ENCODE peak calls at places on chromosome 1, in six cellular contexts. N, O, D, V, C and Q are unnamed samples.

GRCh38 chr1:235919797-235920475 is 53.2 kb upstream of the LYST start:
- DNase-seq in N (no peak), O (peak), D (no peak), V (peak), C (no peak), Q (peak)

GRCh38 chr1:213987422-213987875 is 324 bp upstream of the PROX1 start:
- DNase-seq in N (no peak), O (no peak), D (no peak), V (no peak), C (no peak), Q (peak)

GRCh38 chr1:209808059-209808494 is 2.1 kb upstream of the IRF6 start:
- DNase-seq in N (no peak), O (peak), D (peak), V (peak), C (peak), Q (peak)

GRCh38 chr1:58732087-58732486 is 32.2 kb upstream of the MYSM1 start:
- DNase-seq in N (no peak), O (peak), D (no peak), V (no peak), C (no peak), Q (peak)

GRCh38 chr1:18734001-18734400 is 103.4 kb downstream of the PAX7 start:
- DNase-seq in N (no peak), O (no peak), D (no peak), V (no peak), C (no peak), Q (no peak)

GRCh38 chr1:203650012-203650836 is 23.6 kb downstream of the ATP2B4 start:
- DNase-seq in N (no peak), O (peak), D (peak), V (peak), C (peak), Q (peak)

GRCh38 chr1:7401814-7402547 is 369.1 kb upstream of the VAMP3 start:
- DNase-seq in N (no peak), O (peak), D (no peak), V (peak), C (peak), Q (peak)

GRCh38 chr1:100530901-100531487 is 6.9 kb upstream of the GPR88 start:
- DNase-seq in N (peak), O (peak), D (no peak), V (peak), C (no peak), Q (no peak)

GRCh38 chr1:15683411-15684039 is 595 bp upstream of the PLEKHM2 start:
- DNase-seq in N (no peak), O (no peak), D (no peak), V (no peak), C (no peak), Q (no peak)

GRCh38 chr1:3352952-3353331 is 101.5 kb upstream of the ARHGEF16 start:
- DNase-seq in N (no peak), O (no peak), D (no peak), V (no peak), C (no peak), Q (peak)

GRCh38 chr1:208253177-208253576 is 9.0 kb upstream of the PLXNA2 start:
- DNase-seq in N (no peak), O (no peak), D (no peak), V (no peak), C (no peak), Q (no peak)

GRCh38 chr1:95126846-95127245 is 9.7 kb downstream of the TLCD4 start:
- DNase-seq in N (no peak), O (no peak), D (no peak), V (no peak), C (no peak), Q (no peak)

GRCh38 chr1:95126366-95126765 is 9.2 kb downstream of the TLCD4 start:
- DNase-seq in N (no peak), O (no peak), D (no peak), V (no peak), C (no peak), Q (no peak)

GRCh38 chr1:95118019-95118499 is 904 bp downstream of the TLCD4 start:
- DNase-seq in N (no peak), O (no peak), D (peak), V (peak), C (no peak), Q (no peak)

GRCh38 chr1:95124342-95124741 is 7.2 kb downstream of the TLCD4 start:
- DNase-seq in N (no peak), O (no peak), D (no peak), V (no peak), C (no peak), Q (no peak)

DNA sequence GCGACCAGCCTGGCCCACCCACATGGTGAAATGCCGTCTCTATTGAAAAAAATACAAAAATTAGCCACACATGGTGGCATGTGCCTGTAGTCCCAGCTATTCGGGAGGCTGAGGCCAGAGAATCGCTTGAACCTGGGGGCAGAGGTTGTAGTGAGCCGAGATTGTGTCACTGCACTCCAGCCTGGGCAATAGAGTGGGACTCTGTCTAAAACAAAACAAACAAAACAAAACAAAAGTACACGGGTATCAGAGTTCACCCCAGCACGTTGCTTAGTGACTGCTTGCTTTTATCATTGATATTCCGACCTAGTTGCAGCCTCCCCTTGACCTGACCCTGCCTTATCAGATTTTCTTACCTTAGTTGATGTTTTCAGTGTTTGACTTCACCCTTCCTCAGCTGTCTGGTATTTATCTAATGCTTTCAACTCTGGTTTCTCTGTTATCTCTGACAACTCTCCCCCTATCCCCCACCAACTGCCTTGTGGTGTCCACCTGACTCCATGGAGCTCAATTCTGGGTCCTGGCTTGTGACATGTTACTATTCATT is 5.1 kb downstream of the TLCD4 start:
- DNase-seq in N (no peak), O (no peak), D (no peak), V (no peak), C (no peak), Q (no peak)
- TF ChIP-seq CTCF in N (no peak), O (no peak), D (no peak), V (no peak), C (no peak), Q (no peak)

GRCh38 chr1:152447484-152447883 is 33.4 kb upstream of the CRNN start:
- DNase-seq in N (no peak), O (no peak), D (no peak), V (no peak), C (no peak), Q (no peak)

GRCh38 chr1:152449661-152450060 is 35.6 kb upstream of the CRNN start:
- DNase-seq in N (no peak), O (no peak), D (no peak), V (no peak), C (no peak), Q (no peak)

GRCh38 chr1:152448496-152448895 is 34.4 kb upstream of the CRNN start:
- DNase-seq in N (no peak), O (no peak), D (no peak), V (no peak), C (no peak), Q (no peak)

GRCh38 chr1:152448095-152448494 is 34.0 kb upstream of the CRNN start:
- DNase-seq in N (no peak), O (no peak), D (no peak), V (no peak), C (no peak), Q (no peak)

GRCh38 chr1:152451254-152451653 is 37.2 kb upstream of the CRNN start:
- DNase-seq in N (no peak), O (no peak), D (no peak), V (no peak), C (peak), Q (peak)
- TF ChIP-seq CTCF in N (no peak), O (no peak), D (no peak), V (peak), C (peak), Q (peak)

DNA sequence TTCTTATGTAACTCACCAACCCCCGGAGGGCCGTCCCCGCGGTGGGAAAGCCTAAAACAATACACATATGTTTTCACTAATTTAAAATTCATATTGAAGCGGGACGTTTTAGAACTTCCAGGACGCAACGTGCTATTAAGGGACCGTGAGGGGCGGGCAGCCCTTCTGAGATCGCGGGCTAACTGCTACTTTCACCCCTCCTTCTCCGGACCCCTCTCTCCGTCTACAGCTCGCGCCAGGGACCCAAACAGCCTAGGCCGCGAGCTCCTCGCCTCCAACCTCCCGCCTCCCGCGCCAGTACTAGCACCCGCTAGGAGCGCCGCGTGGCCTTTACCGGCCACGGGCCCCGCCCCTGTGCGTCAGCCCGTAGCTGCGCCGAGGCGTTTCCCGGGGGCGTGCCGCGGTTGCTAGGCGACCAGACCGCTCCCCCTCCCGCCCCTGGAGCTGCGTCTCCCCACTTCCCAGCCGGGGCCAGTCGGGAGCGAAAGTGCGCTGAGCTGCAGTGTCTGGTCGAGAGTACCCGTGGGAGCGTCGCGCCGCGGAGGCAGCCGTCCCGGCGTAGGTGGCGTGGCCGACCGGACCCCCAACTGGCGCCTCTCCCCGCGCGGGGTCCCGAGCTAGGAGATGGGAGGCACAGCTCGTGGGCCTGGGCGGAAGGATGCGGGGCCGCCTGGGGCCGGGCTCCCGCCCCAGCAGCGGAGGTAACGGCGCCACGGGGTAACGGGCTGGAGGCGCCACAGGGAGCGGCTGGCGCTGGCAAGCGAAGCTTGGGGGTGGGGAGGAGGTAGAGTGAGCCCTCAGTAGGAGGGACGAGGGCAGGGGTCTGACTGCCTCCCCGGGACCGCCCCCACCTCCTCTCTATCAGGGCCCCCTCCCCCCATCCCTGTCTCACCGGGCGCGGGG is at the start of gene DYRK3:
- DNase-seq in N (peak), O (peak), D (peak), V (peak), C (peak), Q (peak)
- TF ChIP-seq CTCF in N (no peak), O (peak), D (peak), V (no peak), C (no peak), Q (no peak)

DNA sequence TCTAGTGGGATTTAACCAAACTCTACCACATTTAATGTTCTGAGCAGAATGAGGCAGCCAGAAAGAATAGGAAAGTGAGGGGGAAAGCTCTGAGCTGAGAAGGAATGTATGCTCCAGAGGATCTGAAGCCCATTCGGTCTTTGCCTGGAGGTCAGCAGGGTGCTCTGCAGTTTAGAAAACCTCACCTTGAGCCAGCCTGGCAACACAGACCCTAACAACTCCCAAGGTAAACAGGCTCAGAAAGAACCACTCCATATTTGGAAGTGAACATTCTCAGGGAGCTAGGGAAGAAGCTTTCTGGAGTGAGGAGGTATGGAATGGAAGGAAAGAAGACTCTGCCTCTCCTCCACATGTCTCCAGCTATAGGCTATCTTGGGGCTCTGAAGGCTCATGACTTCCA is 398.8 kb downstream of the SEC16B start:
- DNase-seq in N (no peak), O (no peak), D (no peak), V (no peak), C (no peak), Q (no peak)
- TF ChIP-seq CTCF in N (no peak), O (no peak), D (no peak), V (no peak), C (no peak), Q (no peak)

DNA sequence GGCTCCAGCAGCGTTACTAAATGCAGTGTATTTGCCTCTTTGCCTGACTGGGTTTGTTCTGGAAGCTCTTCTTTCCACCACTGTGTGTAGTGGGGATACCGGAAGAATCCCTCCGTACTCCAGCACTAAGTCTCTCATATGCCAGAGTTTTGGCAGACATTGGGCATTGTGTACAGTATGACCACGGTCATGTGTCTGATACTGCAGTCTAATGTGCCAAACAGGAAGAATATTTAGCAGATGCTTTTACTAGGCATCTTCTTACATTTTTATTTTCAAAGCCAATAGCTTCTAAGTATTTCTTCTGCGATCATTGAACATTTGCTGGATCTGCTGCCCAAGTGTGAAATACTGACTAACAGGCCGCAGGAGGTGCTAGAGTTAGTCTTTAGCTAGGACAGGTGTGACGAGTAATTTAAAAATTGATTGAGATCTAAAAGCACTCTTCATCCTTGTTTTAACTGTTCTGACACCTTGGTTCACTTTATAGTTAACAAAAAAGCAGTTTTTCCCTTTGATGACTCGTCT is 658 bp upstream of the FAM78B start:
- DNase-seq in N (no peak), O (no peak), D (no peak), V (no peak), C (peak), Q (no peak)
- TF ChIP-seq CTCF in N (no peak), O (no peak), D (no peak), V (no peak), C (no peak), Q (no peak)

GRCh38 chr1:243712890-243713425 is 137.1 kb downstream of the AKT3 start:
- DNase-seq in N (peak), O (peak), D (no peak), V (no peak), C (no peak), Q (peak)
- TF ChIP-seq CTCF in N (peak), O (peak), D (no peak), V (peak), C (peak), Q (peak)